ENCODE peak calls at places on chromosomes 13 and 19, in five cellular contexts. J is mammary epithelial cell, B is hypothalamus, D is nephron progenitor cell, U is NCI-H146. W is an unnamed sample.

GRCh38 chr13:22369840-22370239 is 699.0 kb downstream of the FGF9 start:
- DNase-seq in J (no peak), B (no peak), D (no peak), U (no peak), W (no peak)

GRCh38 chr19:12834976-12835757 is 788 bp upstream of the RTBDN start:
- DNase-seq in J (no peak), B (no peak), D (peak), U (peak), W (peak)

GRCh38 chr13:103297083-103297482 is 230.9 kb upstream of the SLC10A2 start:
- DNase-seq in J (no peak), B (no peak), D (no peak), U (no peak), W (no peak)

GRCh38 chr19:7645656-7646425 is 8.9 kb downstream of the STXBP2 start:
- DNase-seq in J (no peak), B (no peak), D (no peak), U (no peak), W (no peak)

GRCh38 chr19:9836021-9836420 is 903 bp downstream of the PIN1 start:
- DNase-seq in J (no peak), B (no peak), D (no peak), U (no peak), W (peak)

GRCh38 chr19:41096353-41096752 is 8.1 kb downstream of the CYP2A13 start:
- DNase-seq in J (no peak), B (no peak), D (no peak), U (no peak), W (no peak)

GRCh38 chr19:39710333-39710890 is 6.1 kb downstream of the LGALS14 start:
- DNase-seq in J (no peak), B (no peak), D (no peak), U (peak), W (no peak)

GRCh38 chr19:23440207-23440606 is 44.9 kb upstream of the ZNF91 start:
- DNase-seq in J (no peak), B (no peak), D (no peak), U (peak), W (no peak)

GRCh38 chr19:54366811-54367210 is 2.1 kb upstream of the LAIR1 start:
- DNase-seq in J (no peak), B (no peak), D (no peak), U (no peak), W (no peak)

GRCh38 chr13:112664501-112665203 is 25.2 kb upstream of the ATP11A start:
- DNase-seq in J (peak), B (no peak), D (no peak), U (peak), W (peak)

GRCh38 chr13:82976499-82976898 is 905.8 kb downstream of the SLITRK1 start:
- DNase-seq in J (no peak), B (no peak), D (no peak), U (no peak), W (no peak)

GRCh38 chr19:2354670-2355069 is 5.4 kb upstream of the TMPRSS9 start:
- DNase-seq in J (no peak), B (no peak), D (no peak), U (no peak), W (no peak)

W was measured in cardiac muscle cell.